ENCODE peak calls at places on chromosome 11, in seven cellular contexts. C is hypothalamus, W is MM.1S, R is glomerular endothelial cell, I is T-cell, Y is posterior vena cava, X is HFFc6. S is an unnamed sample.
A peak's percentile ranks its signal among the peaks of the same experiment; 100 is the strongest.

GRCh38 chr11:88535266-88535665 is 197.7 kb upstream of the CTSC start:
- DNase-seq in C (no peak), W (no peak), R (no peak), I (no peak), Y (no peak), X (no peak), S (no peak)

GRCh38 chr11:64060861-64061444 is 25.2 kb downstream of the FLRT1 start:
- DNase-seq in C (peak; percentile 51), W (peak; percentile 52), R (no peak), I (peak; percentile 43), Y (no peak), X (no peak), S (peak; percentile 16)

GRCh38 chr11:59207988-59208432 is 4.7 kb downstream of the MPEG1 start:
- DNase-seq in C (peak; percentile 20), W (peak; percentile 71), R (no peak), I (peak; percentile 17), Y (no peak), X (peak; percentile 40), S (peak; percentile 45)

GRCh38 chr11:95568236-95568635 is 221.3 kb downstream of the FAM76B start:
- DNase-seq in C (no peak), W (no peak), R (no peak), I (no peak), Y (no peak), X (no peak), S (peak; percentile 65)

GRCh38 chr11:70532066-70532440 is 133.7 kb downstream of the CTTN start:
- DNase-seq in C (no peak), W (no peak), R (no peak), I (no peak), Y (peak; percentile 26), X (no peak), S (no peak)

GRCh38 chr11:13889566-13890214 is 72.8 kb upstream of the SPON1 start:
- DNase-seq in C (no peak), W (no peak), R (no peak), I (no peak), Y (no peak), X (no peak), S (no peak)

GRCh38 chr11:73213196-73214143 is 4.6 kb upstream of the P2RY2 start:
- DNase-seq in C (no peak), W (no peak), R (no peak), I (no peak), Y (peak; percentile 54), X (no peak), S (no peak)

GRCh38 chr11:78214331-78215194 is 25.8 kb downstream of the USP35 start:
- DNase-seq in C (no peak), W (no peak), R (no peak), I (no peak), Y (no peak), X (no peak), S (no peak)

GRCh38 chr11:130403301-130403804 is 25.1 kb downstream of the ADAMTS8 start:
- DNase-seq in C (peak; percentile 24), W (no peak), R (no peak), I (no peak), Y (peak; percentile 89), X (peak; percentile 83), S (peak; percentile 90)

GRCh38 chr11:12272821-12273617 is 104.4 kb upstream of the PARVA start:
- DNase-seq in C (no peak), W (no peak), R (no peak), I (no peak), Y (peak; percentile 31), X (peak; percentile 57), S (peak; percentile 19)

GRCh38 chr11:122394326-122394725 is 261.2 kb upstream of the UBASH3B start:
- DNase-seq in C (peak; percentile 13), W (no peak), R (no peak), I (no peak), Y (no peak), X (no peak), S (no peak)

GRCh38 chr11:64642418-64642735 is 51.4 kb downstream of the SLC22A12 start:
- DNase-seq in C (no peak), W (no peak), R (no peak), I (no peak), Y (no peak), X (no peak), S (no peak)

GRCh38 chr11:74417860-74418508 is 19.8 kb upstream of the PGM2L1 start:
- DNase-seq in C (no peak), W (no peak), R (no peak), I (no peak), Y (no peak), X (no peak), S (peak; percentile 24)

GRCh38 chr11:88418508-88418907 is 81.0 kb upstream of the CTSC start:
- DNase-seq in C (no peak), W (no peak), R (no peak), I (no peak), Y (no peak), X (no peak), S (no peak)

GRCh38 chr11:110331626-110332025 is 35.2 kb upstream of the RDX start:
- DNase-seq in C (no peak), W (no peak), R (no peak), I (no peak), Y (no peak), X (no peak), S (peak; percentile 26)

GRCh38 chr11:108501396-108501795 is 3.2 kb upstream of the POGLUT3 start:
- DNase-seq in C (no peak), W (no peak), R (no peak), I (no peak), Y (no peak), X (peak; percentile 38), S (peak; percentile 41)

GRCh38 chr11:116339306-116339705 is 433.5 kb downstream of the BUD13 start:
- DNase-seq in C (no peak), W (no peak), R (no peak), I (no peak), Y (no peak), X (no peak), S (no peak)

GRCh38 chr11:116861539-116861938 is 24.1 kb upstream of the APOA1 start:
- DNase-seq in C (no peak), W (no peak), R (peak; percentile 12), I (no peak), Y (no peak), X (peak; percentile 79), S (peak; percentile 89)

GRCh38 chr11:17979770-17980371 is 33.0 kb downstream of the SERGEF start:
- DNase-seq in C (no peak), W (peak; percentile 36), R (no peak), I (peak; percentile 4), Y (no peak), X (no peak), S (no peak)

GRCh38 chr11:108786281-108786990 is 121.6 kb downstream of the DDX10 start:
- DNase-seq in C (no peak), W (no peak), R (no peak), I (no peak), Y (no peak), X (no peak), S (no peak)

GRCh38 chr11:4455439-4455838 is 6.3 kb downstream of the OR52K2 start:
- DNase-seq in C (no peak), W (no peak), R (no peak), I (no peak), Y (no peak), X (no peak), S (no peak)

GRCh38 chr11:10317776-10318526 is 13.1 kb downstream of the ADM start:
- DNase-seq in C (no peak), W (peak; percentile 76), R (no peak), I (no peak), Y (no peak), X (no peak), S (no peak)

GRCh38 chr11:12043959-12044772 is 35.7 kb upstream of the DKK3 start:
- DNase-seq in C (peak; percentile 71), W (peak; percentile 58), R (peak; percentile 92), I (peak; percentile 44), Y (peak; percentile 95), X (peak; percentile 98), S (peak; percentile 94)

GRCh38 chr11:57405271-57405890 is 14.9 kb upstream of the PRG2 start:
- DNase-seq in C (no peak), W (no peak), R (no peak), I (no peak), Y (peak; percentile 75), X (no peak), S (peak; percentile 38)

GRCh38 chr11:2774173-2775082 is 74.6 kb upstream of the KCNQ1OT1 start:
- DNase-seq in C (no peak), W (no peak), R (no peak), I (no peak), Y (peak; percentile 69), X (no peak), S (no peak)

GRCh38 chr11:103222801-103223200 is 113.6 kb downstream of the DYNC2H1 start:
- DNase-seq in C (no peak), W (no peak), R (no peak), I (no peak), Y (no peak), X (no peak), S (no peak)

GRCh38 chr11:12156301-12157140 is 46.1 kb downstream of the MICAL2 start:
- DNase-seq in C (no peak), W (no peak), R (no peak), I (no peak), Y (no peak), X (no peak), S (no peak)

GRCh38 chr11:62553839-62554361 is 7.3 kb upstream of the AHNAK start:
- DNase-seq in C (no peak), W (no peak), R (no peak), I (no peak), Y (no peak), X (peak; percentile 96), S (peak; percentile 96)

GRCh38 chr11:119538748-119539147 is 115.8 kb upstream of the THY1 start:
- DNase-seq in C (no peak), W (no peak), R (no peak), I (no peak), Y (peak; percentile 2), X (no peak), S (peak; percentile 34)

GRCh38 chr11:94519478-94520084 is 7.3 kb downstream of the C11orf97 start:
- DNase-seq in C (no peak), W (peak; percentile 54), R (no peak), I (no peak), Y (no peak), X (peak; percentile 25), S (no peak)

GRCh38 chr11:59097113-59097708 is 9.8 kb upstream of the FAM111B start:
- DNase-seq in C (peak; percentile 5), W (peak; percentile 59), R (peak; percentile 12), I (peak; percentile 68), Y (no peak), X (peak; percentile 40), S (peak; percentile 77)

GRCh38 chr11:45110562-45110961 is 35.9 kb upstream of the PRDM11 start:
- DNase-seq in C (no peak), W (peak; percentile 69), R (peak; percentile 37), I (peak; percentile 34), Y (peak; percentile 71), X (peak; percentile 68), S (peak; percentile 82)

GRCh38 chr11:45900916-45901617 is 6.0 kb downstream of the FREY1 start:
- DNase-seq in C (peak; percentile 72), W (no peak), R (no peak), I (no peak), Y (no peak), X (no peak), S (no peak)

GRCh38 chr11:45590743-45591142 is 74.7 kb downstream of the CHST1 start:
- DNase-seq in C (peak; percentile 48), W (no peak), R (no peak), I (no peak), Y (peak; percentile 84), X (no peak), S (no peak)

GRCh38 chr11:121672630-121673487 is 220.1 kb upstream of the SORL1-AS1 start:
- DNase-seq in C (no peak), W (peak; percentile 50), R (no peak), I (no peak), Y (no peak), X (no peak), S (peak; percentile 64)